ENCODE peak calls at places on chromosomes 16 and 17, in seven cellular contexts. One of them, this sample, is unnamed.

GRCh38 chr16:69513180-69513966 is 52.4 kb upstream of the NFAT5 start:
- DNase-seq in HT-29: peak
- DNase-seq in ELR: peak
- DNase-seq in RWPE1: peak
- DNase-seq in activated T-cell treated with anti-CD3 and anti-CD28 coated beads for 24 hours: no peak
- DNase-seq in CD4-positive, alpha-beta T cell: no peak
- DNase-seq in stimulated activated CD8-positive, alpha-beta memory T cell treated with anti-CD3 and anti-CD28 coated beads, Interleukin-7, amount 100 ng/mL, for 1 hour: no peak
- DNase-seq in this sample: no peak

GRCh38 chr16:87333101-87333500 is 15.9 kb upstream of the C16orf95 start:
- DNase-seq in RWPE1: no peak
- DNase-seq in stimulated activated CD8-positive, alpha-beta memory T cell treated with anti-CD3 and anti-CD28 coated beads, Interleukin-7, amount 100 ng/mL, for 1 hour: no peak
- DNase-seq in activated T-cell treated with anti-CD3 and anti-CD28 coated beads for 24 hours: no peak
- DNase-seq in ELR: no peak
- DNase-seq in HT-29: no peak
- DNase-seq in CD4-positive, alpha-beta T cell: no peak
- DNase-seq in this sample: no peak

GRCh38 chr17:74872313-74873035 is at the start of gene FDXR:
- DNase-seq in ELR: no peak
- DNase-seq in RWPE1: peak
- DNase-seq in HT-29: no peak
- DNase-seq in stimulated activated CD8-positive, alpha-beta memory T cell treated with anti-CD3 and anti-CD28 coated beads, Interleukin-7, amount 100 ng/mL, for 1 hour: no peak
- DNase-seq in activated T-cell treated with anti-CD3 and anti-CD28 coated beads for 24 hours: no peak
- DNase-seq in CD4-positive, alpha-beta T cell: no peak
- DNase-seq in this sample: no peak

GRCh38 chr17:40219073-40219860 is at the start of gene WIPF2:
- DNase-seq in ELR: peak
- DNase-seq in HT-29: peak
- DNase-seq in RWPE1: peak
- DNase-seq in stimulated activated CD8-positive, alpha-beta memory T cell treated with anti-CD3 and anti-CD28 coated beads, Interleukin-7, amount 100 ng/mL, for 1 hour: peak
- DNase-seq in CD4-positive, alpha-beta T cell: peak
- DNase-seq in activated T-cell treated with anti-CD3 and anti-CD28 coated beads for 24 hours: peak
- DNase-seq in this sample: peak

GRCh38 chr16:82152641-82153094 is 17.4 kb downstream of the MPHOSPH6 start:
- DNase-seq in activated T-cell treated with anti-CD3 and anti-CD28 coated beads for 24 hours: no peak
- DNase-seq in ELR: peak
- DNase-seq in HT-29: peak
- DNase-seq in stimulated activated CD8-positive, alpha-beta memory T cell treated with anti-CD3 and anti-CD28 coated beads, Interleukin-7, amount 100 ng/mL, for 1 hour: no peak
- DNase-seq in RWPE1: no peak
- DNase-seq in CD4-positive, alpha-beta T cell: no peak
- DNase-seq in this sample: no peak

GRCh38 chr16:2151188-2152091 is 3.0 kb downstream of the RAB26 start:
- DNase-seq in activated T-cell treated with anti-CD3 and anti-CD28 coated beads for 24 hours: no peak
- DNase-seq in RWPE1: no peak
- DNase-seq in HT-29: peak
- DNase-seq in stimulated activated CD8-positive, alpha-beta memory T cell treated with anti-CD3 and anti-CD28 coated beads, Interleukin-7, amount 100 ng/mL, for 1 hour: no peak
- DNase-seq in CD4-positive, alpha-beta T cell: no peak
- DNase-seq in ELR: peak
- DNase-seq in this sample: no peak

GRCh38 chr17:42518046-42518754 is 17.8 kb upstream of the NAGLU start:
- DNase-seq in RWPE1: peak
- DNase-seq in CD4-positive, alpha-beta T cell: no peak
- DNase-seq in ELR: peak
- DNase-seq in stimulated activated CD8-positive, alpha-beta memory T cell treated with anti-CD3 and anti-CD28 coated beads, Interleukin-7, amount 100 ng/mL, for 1 hour: no peak
- DNase-seq in HT-29: peak
- DNase-seq in activated T-cell treated with anti-CD3 and anti-CD28 coated beads for 24 hours: no peak
- DNase-seq in this sample: no peak

GRCh38 chr17:80153004-80153403 is 6.1 kb upstream of the EIF4A3 start:
- DNase-seq in activated T-cell treated with anti-CD3 and anti-CD28 coated beads for 24 hours: no peak
- DNase-seq in ELR: no peak
- DNase-seq in RWPE1: no peak
- DNase-seq in stimulated activated CD8-positive, alpha-beta memory T cell treated with anti-CD3 and anti-CD28 coated beads, Interleukin-7, amount 100 ng/mL, for 1 hour: no peak
- DNase-seq in HT-29: no peak
- DNase-seq in CD4-positive, alpha-beta T cell: no peak
- DNase-seq in this sample: no peak

GRCh38 chr17:37180371-37180770 is 195.4 kb upstream of the C17orf78 start:
- DNase-seq in activated T-cell treated with anti-CD3 and anti-CD28 coated beads for 24 hours: no peak
- DNase-seq in RWPE1: peak
- DNase-seq in HT-29: no peak
- DNase-seq in CD4-positive, alpha-beta T cell: no peak
- DNase-seq in stimulated activated CD8-positive, alpha-beta memory T cell treated with anti-CD3 and anti-CD28 coated beads, Interleukin-7, amount 100 ng/mL, for 1 hour: no peak
- DNase-seq in ELR: peak
- DNase-seq in this sample: no peak

GRCh38 chr16:9908613-9909012 is 273.6 kb downstream of the GRIN2A start:
- DNase-seq in RWPE1: no peak
- DNase-seq in stimulated activated CD8-positive, alpha-beta memory T cell treated with anti-CD3 and anti-CD28 coated beads, Interleukin-7, amount 100 ng/mL, for 1 hour: no peak
- DNase-seq in CD4-positive, alpha-beta T cell: no peak
- DNase-seq in HT-29: no peak
- DNase-seq in ELR: no peak
- DNase-seq in activated T-cell treated with anti-CD3 and anti-CD28 coated beads for 24 hours: no peak
- DNase-seq in this sample: no peak

GRCh38 chr17:78416791-78417530 is 38.5 kb downstream of the PGS1 start:
- DNase-seq in CD4-positive, alpha-beta T cell: no peak
- DNase-seq in HT-29: no peak
- DNase-seq in stimulated activated CD8-positive, alpha-beta memory T cell treated with anti-CD3 and anti-CD28 coated beads, Interleukin-7, amount 100 ng/mL, for 1 hour: no peak
- DNase-seq in RWPE1: no peak
- DNase-seq in ELR: no peak
- DNase-seq in activated T-cell treated with anti-CD3 and anti-CD28 coated beads for 24 hours: no peak
- DNase-seq in this sample: no peak

GRCh38 chr17:82110298-82110697 is 12.3 kb upstream of the FASN start:
- DNase-seq in ELR: no peak
- DNase-seq in stimulated activated CD8-positive, alpha-beta memory T cell treated with anti-CD3 and anti-CD28 coated beads, Interleukin-7, amount 100 ng/mL, for 1 hour: no peak
- DNase-seq in RWPE1: peak
- DNase-seq in HT-29: peak
- DNase-seq in CD4-positive, alpha-beta T cell: no peak
- DNase-seq in activated T-cell treated with anti-CD3 and anti-CD28 coated beads for 24 hours: no peak
- DNase-seq in this sample: no peak

GRCh38 chr16:55482056-55482455 is 3.1 kb downstream of the MMP2 start:
- DNase-seq in HT-29: no peak
- DNase-seq in RWPE1: no peak
- DNase-seq in ELR: peak
- DNase-seq in stimulated activated CD8-positive, alpha-beta memory T cell treated with anti-CD3 and anti-CD28 coated beads, Interleukin-7, amount 100 ng/mL, for 1 hour: no peak
- DNase-seq in CD4-positive, alpha-beta T cell: no peak
- DNase-seq in activated T-cell treated with anti-CD3 and anti-CD28 coated beads for 24 hours: no peak
- DNase-seq in this sample: no peak

GRCh38 chr17:21171970-21172510 is 41.9 kb downstream of the TMEM11 start:
- DNase-seq in stimulated activated CD8-positive, alpha-beta memory T cell treated with anti-CD3 and anti-CD28 coated beads, Interleukin-7, amount 100 ng/mL, for 1 hour: no peak
- DNase-seq in activated T-cell treated with anti-CD3 and anti-CD28 coated beads for 24 hours: no peak
- DNase-seq in HT-29: no peak
- DNase-seq in CD4-positive, alpha-beta T cell: no peak
- DNase-seq in ELR: no peak
- DNase-seq in RWPE1: no peak
- DNase-seq in this sample: no peak

GRCh38 chr16:66604376-66605176 is at the start of gene CMTM3:
- DNase-seq in activated T-cell treated with anti-CD3 and anti-CD28 coated beads for 24 hours: peak
- DNase-seq in ELR: peak
- DNase-seq in CD4-positive, alpha-beta T cell: peak
- DNase-seq in RWPE1: peak
- DNase-seq in stimulated activated CD8-positive, alpha-beta memory T cell treated with anti-CD3 and anti-CD28 coated beads, Interleukin-7, amount 100 ng/mL, for 1 hour: peak
- DNase-seq in HT-29: peak
- DNase-seq in this sample: peak

GRCh38 chr16:80285089-80285488 is 255.7 kb upstream of the DYNLRB2 start:
- DNase-seq in CD4-positive, alpha-beta T cell: no peak
- DNase-seq in stimulated activated CD8-positive, alpha-beta memory T cell treated with anti-CD3 and anti-CD28 coated beads, Interleukin-7, amount 100 ng/mL, for 1 hour: no peak
- DNase-seq in ELR: peak
- DNase-seq in activated T-cell treated with anti-CD3 and anti-CD28 coated beads for 24 hours: no peak
- DNase-seq in HT-29: no peak
- DNase-seq in RWPE1: peak
- DNase-seq in this sample: no peak

GRCh38 chr17:1555618-1556471 is 6.7 kb downstream of the PITPNA start:
- DNase-seq in CD4-positive, alpha-beta T cell: no peak
- DNase-seq in ELR: no peak
- DNase-seq in RWPE1: no peak
- DNase-seq in stimulated activated CD8-positive, alpha-beta memory T cell treated with anti-CD3 and anti-CD28 coated beads, Interleukin-7, amount 100 ng/mL, for 1 hour: no peak
- DNase-seq in HT-29: no peak
- DNase-seq in activated T-cell treated with anti-CD3 and anti-CD28 coated beads for 24 hours: no peak
- DNase-seq in this sample: no peak

GRCh38 chr16:84065536-84066132 is 23.0 kb upstream of the SLC38A8 start:
- DNase-seq in CD4-positive, alpha-beta T cell: no peak
- DNase-seq in RWPE1: peak
- DNase-seq in stimulated activated CD8-positive, alpha-beta memory T cell treated with anti-CD3 and anti-CD28 coated beads, Interleukin-7, amount 100 ng/mL, for 1 hour: no peak
- DNase-seq in HT-29: peak
- DNase-seq in activated T-cell treated with anti-CD3 and anti-CD28 coated beads for 24 hours: no peak
- DNase-seq in ELR: peak
- DNase-seq in this sample: no peak

GRCh38 chr17:79561486-79562116 is 49.2 kb downstream of the RBFOX3 start:
- DNase-seq in stimulated activated CD8-positive, alpha-beta memory T cell treated with anti-CD3 and anti-CD28 coated beads, Interleukin-7, amount 100 ng/mL, for 1 hour: no peak
- DNase-seq in HT-29: no peak
- DNase-seq in activated T-cell treated with anti-CD3 and anti-CD28 coated beads for 24 hours: no peak
- DNase-seq in ELR: no peak
- DNase-seq in RWPE1: no peak
- DNase-seq in CD4-positive, alpha-beta T cell: no peak
- DNase-seq in this sample: no peak

GRCh38 chr16:89150090-89150835 is 21.3 kb upstream of the CDH15 start:
- DNase-seq in CD4-positive, alpha-beta T cell: no peak
- DNase-seq in stimulated activated CD8-positive, alpha-beta memory T cell treated with anti-CD3 and anti-CD28 coated beads, Interleukin-7, amount 100 ng/mL, for 1 hour: no peak
- DNase-seq in ELR: no peak
- DNase-seq in activated T-cell treated with anti-CD3 and anti-CD28 coated beads for 24 hours: no peak
- DNase-seq in HT-29: no peak
- DNase-seq in RWPE1: peak
- DNase-seq in this sample: no peak

GRCh38 chr17:17019891-17020456 is 22.3 kb upstream of the MPRIP start:
- DNase-seq in stimulated activated CD8-positive, alpha-beta memory T cell treated with anti-CD3 and anti-CD28 coated beads, Interleukin-7, amount 100 ng/mL, for 1 hour: no peak
- DNase-seq in RWPE1: peak
- DNase-seq in CD4-positive, alpha-beta T cell: no peak
- DNase-seq in activated T-cell treated with anti-CD3 and anti-CD28 coated beads for 24 hours: no peak
- DNase-seq in HT-29: peak
- DNase-seq in ELR: no peak
- DNase-seq in this sample: no peak

GRCh38 chr17:80387071-80387470 is 27.9 kb upstream of the ENDOV start:
- DNase-seq in activated T-cell treated with anti-CD3 and anti-CD28 coated beads for 24 hours: no peak
- DNase-seq in stimulated activated CD8-positive, alpha-beta memory T cell treated with anti-CD3 and anti-CD28 coated beads, Interleukin-7, amount 100 ng/mL, for 1 hour: no peak
- DNase-seq in RWPE1: no peak
- DNase-seq in HT-29: no peak
- DNase-seq in CD4-positive, alpha-beta T cell: no peak
- DNase-seq in ELR: no peak
- DNase-seq in this sample: no peak

GRCh38 chr17:81695801-81696200 is 7.4 kb upstream of the MRPL12 start:
- DNase-seq in CD4-positive, alpha-beta T cell: no peak
- DNase-seq in HT-29: no peak
- DNase-seq in RWPE1: no peak
- DNase-seq in activated T-cell treated with anti-CD3 and anti-CD28 coated beads for 24 hours: no peak
- DNase-seq in ELR: no peak
- DNase-seq in stimulated activated CD8-positive, alpha-beta memory T cell treated with anti-CD3 and anti-CD28 coated beads, Interleukin-7, amount 100 ng/mL, for 1 hour: no peak
- DNase-seq in this sample: no peak

GRCh38 chr17:30173649-30174048 is 57.0 kb downstream of the NSRP1 start:
- DNase-seq in RWPE1: no peak
- DNase-seq in activated T-cell treated with anti-CD3 and anti-CD28 coated beads for 24 hours: no peak
- DNase-seq in HT-29: no peak
- DNase-seq in ELR: no peak
- DNase-seq in stimulated activated CD8-positive, alpha-beta memory T cell treated with anti-CD3 and anti-CD28 coated beads, Interleukin-7, amount 100 ng/mL, for 1 hour: no peak
- DNase-seq in CD4-positive, alpha-beta T cell: no peak
- DNase-seq in this sample: no peak